ENCODE peak calls at places on chromosome 2, in ten cellular contexts. E is endodermal cell; K is A549; X is effector memory CD4-positive, alpha-beta T cell; D is pancreas; I is mucosa of descending colon; N is lower lobe of right lung; L is body of pancreas; A is Peyer's patch; G is neural progenitor cell. Q is an unnamed sample. For H3K9me3, the result is how much of the 10 kb centered on the place peaks cover.

GRCh38 chr2:55057474-55057873 is 7.2 kb upstream of the RTN4 start:
- DNase-seq in E (no peak), K (no peak), X (no peak), D (no peak), I (no peak), N (no peak), L (no peak), A (no peak), G (no peak), Q (no peak)

GRCh38 chr2:189018636-189019035 is 44.5 kb downstream of the COL3A1 start:
- DNase-seq in E (no peak), K (no peak), X (no peak), D (no peak), I (no peak), N (no peak), L (no peak), A (no peak), G (no peak), Q (no peak)

GRCh38 chr2:235591921-235592320 is 98.1 kb downstream of the AGAP1 start:
- DNase-seq in E (no peak), K (no peak), X (no peak), D (no peak), I (no peak), N (no peak), L (no peak), A (no peak), G (no peak), Q (no peak)

GRCh38 chr2:178075006-178075326 is 2.4 kb upstream of the PDE11A start:
- DNase-seq in E (no peak), K (no peak), X (no peak), D (no peak), I (no peak), N (no peak), L (no peak), A (no peak), G (no peak), Q (no peak)

GRCh38 chr2:172373761-172374160 is 53.6 kb upstream of the ITGA6 start:
- DNase-seq in E (no peak), K (no peak), X (no peak), D (no peak), I (no peak), N (no peak), L (no peak), A (no peak), G (no peak), Q (no peak)

GRCh38 chr2:128364441-128364911 is 45.8 kb upstream of the HS6ST1 start:
- DNase-seq in E (peak), K (no peak), X (no peak), D (no peak), I (no peak), N (no peak), L (no peak), A (peak), G (no peak), Q (no peak)

GRCh38 chr2:230319211-230319862 is 7.7 kb upstream of the SP140L start:
- DNase-seq in E (no peak), K (no peak), X (peak), D (no peak), I (peak), N (no peak), L (no peak), A (peak), G (no peak), Q (peak)

GRCh38 chr2:149747456-149747855 is 159.9 kb upstream of the MMADHC start:
- DNase-seq in E (no peak), K (no peak), X (no peak), D (no peak), I (no peak), N (no peak), L (no peak), A (no peak), G (no peak), Q (no peak)

GRCh38 chr2:146940016-146940685 is 904.7 kb upstream of the ACVR2A start:
- DNase-seq in E (no peak), K (no peak), X (no peak), D (no peak), I (no peak), N (no peak), L (no peak), A (no peak), G (no peak), Q (no peak)

GRCh38 chr2:113930448-113930847 is 40.6 kb downstream of the ACTR3 start:
- DNase-seq in E (no peak), K (no peak), X (no peak), D (no peak), I (no peak), N (no peak), L (no peak), A (no peak), G (no peak), Q (no peak)

GRCh38 chr2:100563407-100564247 is 834 bp downstream of the PDCL3 start:
- DNase-seq in E (peak), K (no peak), X (no peak), D (peak), I (peak), N (no peak), L (no peak), A (peak), G (peak), Q (no peak)

GRCh38 chr2:38653715-38654494 is 12.0 kb upstream of the GALM start:
- DNase-seq in E (no peak), K (no peak), X (peak), D (no peak), I (no peak), N (no peak), L (no peak), A (no peak), G (no peak), Q (no peak)

GRCh38 chr2:69169990-69170389 is 157.0 kb downstream of the ANTXR1 start:
- DNase-seq in E (no peak), K (no peak), X (no peak), D (no peak), I (no peak), N (no peak), L (peak), A (no peak), G (no peak), Q (no peak)

GRCh38 chr2:217449436-217449835 is 553.4 kb downstream of the TNS1 start:
- DNase-seq in E (no peak), K (no peak), X (no peak), D (no peak), I (no peak), N (no peak), L (no peak), A (no peak), G (no peak), Q (no peak)

GRCh38 chr2:71896385-71897144 is 251.1 kb downstream of the CYP26B1 start:
- DNase-seq in E (peak), K (no peak), X (no peak), D (no peak), I (no peak), N (no peak), L (no peak), A (peak), G (no peak), Q (no peak)

GRCh38 chr2:197223455-197223854 is 87.1 kb downstream of the ANKRD44 start:
- DNase-seq in E (no peak), K (no peak), X (no peak), D (no peak), I (no peak), N (no peak), L (no peak), A (no peak), G (no peak), Q (no peak)

GRCh38 chr2:101617786-101618185 is 79.7 kb upstream of the MAP4K4 start:
- DNase-seq in E (no peak), K (no peak), X (no peak), D (no peak), I (no peak), N (no peak), L (no peak), A (no peak), G (peak), Q (no peak)

GRCh38 chr2:231190531-231191197 is 7.8 kb upstream of the ARMC9 start:
- DNase-seq in E (peak), K (no peak), X (no peak), D (peak), I (peak), N (peak), L (peak), A (no peak), G (peak), Q (no peak)

GRCh38 chr2:61450144-61450543 is 20.7 kb downstream of the USP34 start:
- DNase-seq in E (peak), K (no peak), X (no peak), D (no peak), I (no peak), N (no peak), L (no peak), A (no peak), G (no peak), Q (no peak)

GRCh38 chr2:175461839-175462238 is 280.3 kb upstream of the ATP5MC3 start:
- DNase-seq in E (no peak), K (no peak), X (no peak), D (no peak), I (no peak), N (no peak), L (no peak), A (no peak), G (no peak), Q (no peak)

GRCh38 chr2:234722176-234722575 is 225.3 kb upstream of the ARL4C start:
- DNase-seq in E (no peak), K (no peak), X (no peak), D (no peak), I (no peak), N (no peak), L (no peak), A (no peak), G (no peak), Q (no peak)

GRCh38 chr2:3105814-3106569 is 271.6 kb downstream of the EIPR1 start:
- DNase-seq in E (peak), K (no peak), X (no peak), D (no peak), I (no peak), N (no peak), L (no peak), A (no peak), G (peak), Q (no peak)
- H3K9me3 ChIP-seq in E (under half), K (under half), X (under half), D (under half), I (under half), N (under half), L (under half), A (under half), G (under half), Q (under half)

GRCh38 chr2:13481201-13481600 is 764.5 kb downstream of the TRIB2 start:
- DNase-seq in E (no peak), K (no peak), X (no peak), D (no peak), I (no peak), N (no peak), L (no peak), A (no peak), G (no peak), Q (no peak)
- H3K9me3 ChIP-seq in E (under half), K (under half), X (under half), D (under half), I (under half), N (under half), L (under half), A (under half), G (under half), Q (under half)

GRCh38 chr2:16069663-16069932 is 129.2 kb downstream of the MYCN start:
- DNase-seq in E (no peak), K (no peak), X (no peak), D (peak), I (no peak), N (no peak), L (no peak), A (no peak), G (no peak), Q (no peak)
- H3K9me3 ChIP-seq in E (under half), K (under half), X (under half), D (under half), I (under half), N (under half), L (under half), A (under half), G (under half), Q (under half)

DNA sequence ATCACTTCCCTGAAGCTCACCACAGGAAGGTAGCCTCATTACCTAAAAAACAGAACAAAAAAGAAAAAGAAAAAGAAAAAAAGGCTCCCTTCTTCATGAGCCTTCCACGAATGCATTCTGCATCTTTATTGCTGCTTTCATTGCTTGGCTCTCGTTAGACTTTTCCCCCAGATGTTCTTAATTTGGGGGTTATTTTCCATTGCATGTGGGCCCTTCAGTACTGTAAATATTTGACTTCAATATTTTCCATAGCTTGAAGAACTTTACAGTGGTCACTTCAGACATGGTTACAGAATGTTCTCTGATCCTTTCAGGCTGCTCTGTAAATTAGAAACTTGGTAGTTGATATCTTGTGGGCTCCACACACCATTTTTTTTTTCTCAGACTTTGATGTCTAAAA is 65.6 kb upstream of the COPS8 start:
- DNase-seq in E (no peak), K (no peak), X (no peak), D (no peak), I (no peak), N (no peak), L (no peak), A (no peak), G (no peak), Q (no peak)
- H3K9me3 ChIP-seq in E (under half), K (under half), X (under half), D (under half), I (under half), N (under half), L (under half), A (under half), G (under half), Q (under half)

GRCh38 chr2:24558781-24559540 is 67.9 kb downstream of the NCOA1 start:
- DNase-seq in E (no peak), K (no peak), X (no peak), D (no peak), I (no peak), N (no peak), L (no peak), A (no peak), G (no peak), Q (no peak)
- H3K9me3 ChIP-seq in E (under half), K (under half), X (under half), D (under half), I (under half), N (under half), L (under half), A (under half), G (under half), Q (under half)

GRCh38 chr2:240208096-240208495 is 67.6 kb upstream of the OTOS start:
- DNase-seq in E (no peak), K (no peak), X (no peak), D (no peak), I (no peak), N (no peak), L (no peak), A (no peak), G (no peak), Q (no peak)

GRCh38 chr2:240206630-240207029 is 66.2 kb upstream of the OTOS start:
- DNase-seq in E (no peak), K (no peak), X (no peak), D (no peak), I (no peak), N (no peak), L (no peak), A (no peak), G (no peak), Q (no peak)

GRCh38 chr2:240208631-240209211 is 68.3 kb upstream of the OTOS start:
- DNase-seq in E (no peak), K (no peak), X (no peak), D (no peak), I (no peak), N (no peak), L (no peak), A (no peak), G (no peak), Q (no peak)

GRCh38 chr2:240209493-240209892 is 69.0 kb upstream of the OTOS start:
- DNase-seq in E (no peak), K (no peak), X (no peak), D (no peak), I (no peak), N (no peak), L (no peak), A (peak), G (no peak), Q (no peak)

GRCh38 chr2:240207661-240208060 is 67.2 kb upstream of the OTOS start:
- DNase-seq in E (no peak), K (no peak), X (no peak), D (no peak), I (no peak), N (no peak), L (no peak), A (no peak), G (no peak), Q (no peak)
- H3K9me3 ChIP-seq in E (under half), K (under half), X (under half), D (under half), I (under half), N (under half), L (under half), A (under half), G (under half), Q (under half)

GRCh38 chr2:129376404-129377077 is 602.9 kb upstream of the RAB6C start:
- DNase-seq in E (no peak), K (no peak), X (no peak), D (no peak), I (no peak), N (no peak), L (no peak), A (no peak), G (no peak), Q (no peak)
- H3K9me3 ChIP-seq in E (under half), K (under half), X (under half), D (under half), I (under half), N (under half), L (under half), A (under half), G (under half), Q (under half)

Q was measured in T-helper 17 cell.